ENCODE peak calls at places on chromosomes 4 and X, in six cellular contexts. O, V, B, D, R and N are unnamed samples.
A peak's percentile ranks its signal among the peaks of the same experiment; 100 is the strongest.

GRCh38 chr4:8886625-8887406 is 15.2 kb upstream of the HMX1 start:
- DNase-seq in R (no peak), V (no peak), B (no peak), O (no peak), D (no peak), N (no peak)

GRCh38 chr4:36285784-36286480 is 4.5 kb downstream of the DTHD1 start:
- DNase-seq in V (no peak), R (no peak), B (no peak), O (peak; percentile 92), D (peak; percentile 8), N (no peak)

GRCh38 chr4:122827258-122827887 is 742 bp downstream of the FGF2 start:
- DNase-seq in O (peak; percentile 81), R (peak; percentile 55), B (no peak), V (peak; percentile 28), D (no peak), N (no peak)

GRCh38 chrX:153568612-153569011 is 30.3 kb downstream of the CCNQ start:
- DNase-seq in R (no peak), B (no peak), V (no peak), D (no peak), O (peak; percentile 3), N (no peak)

GRCh38 chr4:122815248-122815647 is 11.4 kb upstream of the FGF2 start:
- DNase-seq in B (no peak), O (peak; percentile 18), D (no peak), R (no peak), V (no peak), N (no peak)

GRCh38 chrX:46185923-46186810 is 359.1 kb downstream of the ZNF674 start:
- DNase-seq in B (no peak), D (no peak), V (no peak), O (no peak), R (no peak), N (no peak)

GRCh38 chr4:26873391-26874026 is 12.9 kb downstream of the STIM2 start:
- DNase-seq in D (no peak), O (peak; percentile 60), V (no peak), R (no peak), B (no peak), N (no peak)

GRCh38 chrX:137194164-137194563 is 160.4 kb upstream of the GPR101 start:
- DNase-seq in O (peak; percentile 33), V (no peak), D (no peak), R (peak; percentile 44), B (peak; percentile 38), N (no peak)

GRCh38 chr4:102342404-102343074 is 2.7 kb downstream of the SLC39A8 start:
- DNase-seq in B (no peak), V (peak; percentile 36), O (no peak), D (no peak), R (no peak), N (no peak)

GRCh38 chr4:79756496-79756895 is 316.5 kb downstream of the ANTXR2 start:
- DNase-seq in R (no peak), B (no peak), V (no peak), D (no peak), O (no peak), N (no peak)

GRCh38 chr4:11010624-11011023 is 326.1 kb upstream of the CLNK start:
- DNase-seq in D (no peak), V (no peak), B (no peak), R (no peak), O (no peak), N (no peak)

GRCh38 chrX:75746891-75747639 is 38.0 kb downstream of the MAGEE2 start:
- DNase-seq in R (peak; percentile 53), O (peak; percentile 17), V (peak; percentile 51), D (peak; percentile 6), B (no peak), N (no peak)

GRCh38 chrX:19904778-19905367 is 17.5 kb upstream of the SH3KBP1 start:
- DNase-seq in B (peak; percentile 31), O (peak; percentile 67), D (no peak), V (peak; percentile 73), R (peak; percentile 12), N (no peak)

GRCh38 chrX:102720237-102721168 is at the start of gene GPRASP3:
- DNase-seq in B (peak; percentile 43), O (peak; percentile 79), R (no peak), D (peak; percentile 27), V (peak; percentile 80), N (peak; percentile 93)

GRCh38 chr4:85603437-85604336 is 128.7 kb downstream of the ARHGAP24 start:
- DNase-seq in V (peak; percentile 2), R (no peak), D (no peak), B (peak; percentile 68), O (peak; percentile 21), N (no peak)

GRCh38 chr4:84994280-84994679 is 27.8 kb upstream of the WDFY3 start:
- DNase-seq in D (no peak), B (no peak), V (no peak), R (no peak), O (no peak), N (no peak)

GRCh38 chr4:24856586-24856985 is 56.3 kb downstream of the CCDC149 start:
- DNase-seq in B (no peak), V (no peak), O (peak; percentile 75), R (no peak), D (no peak), N (no peak)

GRCh38 chrX:95996294-95996693 is 688.3 kb upstream of the DIAPH2 start:
- DNase-seq in B (no peak), V (no peak), D (no peak), O (no peak), R (no peak), N (no peak)

GRCh38 chr4:119087656-119088055 is 48.0 kb upstream of the MYOZ2 start:
- DNase-seq in V (no peak), B (no peak), D (no peak), R (no peak), O (no peak), N (no peak)

GRCh38 chr4:16916719-16917337 is 18.4 kb upstream of the LDB2 start:
- DNase-seq in V (peak; percentile 48), R (peak; percentile 56), D (peak; percentile 44), B (no peak), O (peak; percentile 85), N (no peak)

GRCh38 chr4:7955393-7955792 is 15.7 kb upstream of the AFAP1 start:
- DNase-seq in B (no peak), D (no peak), V (no peak), O (no peak), R (no peak), N (no peak)

GRCh38 chrX:136159615-136160025 is 12.3 kb downstream of the FHL1 start:
- DNase-seq in R (no peak), O (no peak), V (no peak), B (no peak), D (no peak), N (no peak)

GRCh38 chrX:55522577-55523254 is 33.1 kb upstream of the USP51 start:
- DNase-seq in V (no peak), R (no peak), B (no peak), D (no peak), O (no peak), N (no peak)

GRCh38 chrX:65928522-65928921 is 111.4 kb downstream of the VSIG4 start:
- DNase-seq in B (no peak), R (no peak), D (no peak), O (no peak), V (no peak), N (no peak)

GRCh38 chr4:113952452-113953029 is 26.9 kb downstream of the ARSJ start:
- DNase-seq in D (no peak), R (peak; percentile 32), O (peak; percentile 64), B (peak; percentile 66), V (peak; percentile 25), N (no peak)

GRCh38 chr4:157226035-157226434 is 5.5 kb downstream of the GRIA2 start:
- DNase-seq in V (peak; percentile 2), B (no peak), O (no peak), R (no peak), D (no peak), N (no peak)

GRCh38 chrX:14802943-14803710 is 69.7 kb downstream of the FANCB start:
- DNase-seq in R (no peak), D (no peak), O (no peak), V (no peak), B (no peak), N (no peak)

GRCh38 chrX:3286196-3286920 is 60.1 kb downstream of the MXRA5 start:
- DNase-seq in R (no peak), V (no peak), O (no peak), B (no peak), D (no peak), N (no peak)

GRCh38 chrX:115949900-115950822 is 220.4 kb upstream of the AGTR2 start:
- DNase-seq in R (no peak), O (no peak), V (peak; percentile 50), D (no peak), B (peak; percentile 26), N (no peak)

GRCh38 chrX:133297284-133297683 is 79.1 kb upstream of the TFDP3 start:
- DNase-seq in B (no peak), R (no peak), V (peak; percentile 4), O (no peak), D (no peak), N (no peak)

GRCh38 chrX:108399427-108400165 is 38.6 kb downstream of the COL4A6 start:
- DNase-seq in O (no peak), D (no peak), R (no peak), B (no peak), V (peak; percentile 70), N (no peak)

GRCh38 chr4:186840771-186841301 is 117.2 kb upstream of the FAT1 start:
- DNase-seq in R (no peak), B (no peak), V (no peak), O (no peak), D (no peak), N (no peak)

GRCh38 chr4:1051472-1051871 is 40.0 kb downstream of the FGFRL1 start:
- DNase-seq in O (no peak), R (no peak), B (no peak), D (no peak), V (no peak), N (peak; percentile 46)

GRCh38 chrX:40402771-40403533 is 177.8 kb upstream of the ATP6AP2 start:
- DNase-seq in B (no peak), R (no peak), V (no peak), D (no peak), O (peak; percentile 53), N (no peak)

GRCh38 chr4:10492486-10492885 is 35.3 kb upstream of the ZNF518B start:
- DNase-seq in O (no peak), V (no peak), D (no peak), B (no peak), R (peak; percentile 4), N (no peak)